ENCODE peak calls at places on chromosomes 12 and 14, in seven cellular contexts. One of them, this sample, is unnamed.
A peak's percentile ranks its signal among the peaks of the same experiment; 100 is the strongest.

GRCh38 chr14:32761381-32761968 is 177.2 kb upstream of the NPAS3 start:
- DNase-seq in fibroblast of lung: peak; percentile 21
- DNase-seq in neural crest cell: no peak
- DNase-seq in CD14-positive monocyte: no peak
- DNase-seq in epithelial cell of proximal tubule: peak; percentile 58
- DNase-seq in mesothelial cell of epicardium: no peak
- DNase-seq in endothelial cell: no peak
- DNase-seq in this sample: no peak

GRCh38 chr14:87994974-87995373 is 2.0 kb upstream of the GALC start:
- DNase-seq in fibroblast of lung: no peak
- DNase-seq in neural crest cell: no peak
- DNase-seq in CD14-positive monocyte: no peak
- DNase-seq in epithelial cell of proximal tubule: no peak
- DNase-seq in mesothelial cell of epicardium: no peak
- DNase-seq in endothelial cell: no peak
- DNase-seq in this sample: no peak

GRCh38 chr14:51547260-51547659 is 104.5 kb upstream of the FRMD6 start:
- DNase-seq in fibroblast of lung: peak; percentile 100
- DNase-seq in neural crest cell: no peak
- DNase-seq in CD14-positive monocyte: no peak
- DNase-seq in epithelial cell of proximal tubule: peak; percentile 93
- DNase-seq in mesothelial cell of epicardium: no peak
- DNase-seq in endothelial cell: no peak
- DNase-seq in this sample: peak; percentile 90

GRCh38 chr14:63896278-63896720 is 43.5 kb downstream of the SYNE2 start:
- DNase-seq in fibroblast of lung: peak; percentile 91
- DNase-seq in neural crest cell: no peak
- DNase-seq in CD14-positive monocyte: no peak
- DNase-seq in epithelial cell of proximal tubule: peak; percentile 97
- DNase-seq in mesothelial cell of epicardium: peak; percentile 62
- DNase-seq in endothelial cell: no peak
- DNase-seq in this sample: no peak

GRCh38 chr12:9707864-9708808 is 24.8 kb downstream of the CLECL1 start:
- DNase-seq in fibroblast of lung: peak; percentile 71
- DNase-seq in neural crest cell: peak; percentile 41
- DNase-seq in CD14-positive monocyte: peak; percentile 56
- DNase-seq in epithelial cell of proximal tubule: no peak
- DNase-seq in mesothelial cell of epicardium: peak; percentile 46
- DNase-seq in endothelial cell: peak; percentile 48
- DNase-seq in this sample: peak; percentile 33

GRCh38 chr12:9741726-9742125 is 8.8 kb upstream of the CLECL1 start:
- DNase-seq in fibroblast of lung: no peak
- DNase-seq in neural crest cell: no peak
- DNase-seq in CD14-positive monocyte: peak; percentile 42
- DNase-seq in epithelial cell of proximal tubule: no peak
- DNase-seq in mesothelial cell of epicardium: no peak
- DNase-seq in endothelial cell: no peak
- DNase-seq in this sample: no peak

GRCh38 chr14:92846162-92846897 is 52.2 kb downstream of the GOLGA5 start:
- DNase-seq in fibroblast of lung: peak; percentile 44
- DNase-seq in neural crest cell: no peak
- DNase-seq in CD14-positive monocyte: peak; percentile 83
- DNase-seq in epithelial cell of proximal tubule: peak; percentile 74
- DNase-seq in mesothelial cell of epicardium: no peak
- DNase-seq in endothelial cell: no peak
- DNase-seq in this sample: no peak

GRCh38 chr14:77738559-77739250 is 22.3 kb downstream of the SNW1 start:
- DNase-seq in fibroblast of lung: no peak
- DNase-seq in neural crest cell: no peak
- DNase-seq in CD14-positive monocyte: no peak
- DNase-seq in epithelial cell of proximal tubule: no peak
- DNase-seq in mesothelial cell of epicardium: no peak
- DNase-seq in endothelial cell: no peak
- DNase-seq in this sample: no peak

GRCh38 chr12:460301-461230 is 827 bp downstream of the B4GALNT3 start:
- DNase-seq in fibroblast of lung: no peak
- DNase-seq in neural crest cell: peak; percentile 14
- DNase-seq in CD14-positive monocyte: no peak
- DNase-seq in epithelial cell of proximal tubule: no peak
- DNase-seq in mesothelial cell of epicardium: peak; percentile 47
- DNase-seq in endothelial cell: peak; percentile 28
- DNase-seq in this sample: no peak

GRCh38 chr14:62674833-62675232 is 370.4 kb downstream of the KCNH5 start:
- DNase-seq in fibroblast of lung: no peak
- DNase-seq in neural crest cell: no peak
- DNase-seq in CD14-positive monocyte: no peak
- DNase-seq in epithelial cell of proximal tubule: no peak
- DNase-seq in mesothelial cell of epicardium: no peak
- DNase-seq in endothelial cell: no peak
- DNase-seq in this sample: no peak

GRCh38 chr14:80491131-80491530 is 279.8 kb upstream of the DIO2 start:
- DNase-seq in fibroblast of lung: peak; percentile 84
- DNase-seq in neural crest cell: no peak
- DNase-seq in CD14-positive monocyte: no peak
- DNase-seq in epithelial cell of proximal tubule: no peak
- DNase-seq in mesothelial cell of epicardium: no peak
- DNase-seq in endothelial cell: no peak
- DNase-seq in this sample: no peak

GRCh38 chr14:60085085-60085484 is 6.6 kb upstream of the PCNX4 start:
- DNase-seq in fibroblast of lung: peak; percentile 80
- DNase-seq in neural crest cell: no peak
- DNase-seq in CD14-positive monocyte: no peak
- DNase-seq in epithelial cell of proximal tubule: no peak
- DNase-seq in mesothelial cell of epicardium: no peak
- DNase-seq in endothelial cell: no peak
- DNase-seq in this sample: no peak

GRCh38 chr14:70698288-70698687 is 56.6 kb downstream of the TTC9 start:
- DNase-seq in fibroblast of lung: no peak
- DNase-seq in neural crest cell: no peak
- DNase-seq in CD14-positive monocyte: peak; percentile 66
- DNase-seq in epithelial cell of proximal tubule: no peak
- DNase-seq in mesothelial cell of epicardium: no peak
- DNase-seq in endothelial cell: no peak
- DNase-seq in this sample: peak; percentile 56

GRCh38 chr14:76497550-76498484 is 121.9 kb downstream of the ESRRB start:
- DNase-seq in fibroblast of lung: no peak
- DNase-seq in neural crest cell: no peak
- DNase-seq in CD14-positive monocyte: no peak
- DNase-seq in epithelial cell of proximal tubule: no peak
- DNase-seq in mesothelial cell of epicardium: no peak
- DNase-seq in endothelial cell: no peak
- DNase-seq in this sample: no peak

GRCh38 chr12:121537814-121538698 is 42.8 kb downstream of the KDM2B start:
- DNase-seq in fibroblast of lung: no peak
- DNase-seq in neural crest cell: peak; percentile 20
- DNase-seq in CD14-positive monocyte: no peak
- DNase-seq in epithelial cell of proximal tubule: no peak
- DNase-seq in mesothelial cell of epicardium: peak; percentile 61
- DNase-seq in endothelial cell: peak; percentile 24
- DNase-seq in this sample: no peak

GRCh38 chr12:14771651-14772137 is 31.6 kb downstream of the WBP11 start:
- DNase-seq in fibroblast of lung: no peak
- DNase-seq in neural crest cell: no peak
- DNase-seq in CD14-positive monocyte: no peak
- DNase-seq in epithelial cell of proximal tubule: no peak
- DNase-seq in mesothelial cell of epicardium: no peak
- DNase-seq in endothelial cell: peak; percentile 17
- DNase-seq in this sample: peak; percentile 27

GRCh38 chr14:39266589-39266870 is 32.8 kb downstream of the MIA2 start:
- DNase-seq in fibroblast of lung: no peak
- DNase-seq in neural crest cell: no peak
- DNase-seq in CD14-positive monocyte: peak; percentile 47
- DNase-seq in epithelial cell of proximal tubule: no peak
- DNase-seq in mesothelial cell of epicardium: peak; percentile 73
- DNase-seq in endothelial cell: peak; percentile 62
- DNase-seq in this sample: peak; percentile 70

GRCh38 chr12:49503674-49504180 is 35.1 kb upstream of the KCNH3 start:
- DNase-seq in fibroblast of lung: peak; percentile 53
- DNase-seq in neural crest cell: no peak
- DNase-seq in CD14-positive monocyte: no peak
- DNase-seq in epithelial cell of proximal tubule: peak; percentile 96
- DNase-seq in mesothelial cell of epicardium: no peak
- DNase-seq in endothelial cell: no peak
- DNase-seq in this sample: peak; percentile 88

GRCh38 chr12:90280564-90281058 is 572.0 kb upstream of the ATP2B1 start:
- DNase-seq in fibroblast of lung: no peak
- DNase-seq in neural crest cell: no peak
- DNase-seq in CD14-positive monocyte: no peak
- DNase-seq in epithelial cell of proximal tubule: no peak
- DNase-seq in mesothelial cell of epicardium: no peak
- DNase-seq in endothelial cell: no peak
- DNase-seq in this sample: no peak

GRCh38 chr12:114666746-114667668 is 17.0 kb downstream of the TBX3 start:
- DNase-seq in fibroblast of lung: no peak
- DNase-seq in neural crest cell: no peak
- DNase-seq in CD14-positive monocyte: no peak
- DNase-seq in epithelial cell of proximal tubule: no peak
- DNase-seq in mesothelial cell of epicardium: peak; percentile 65
- DNase-seq in endothelial cell: no peak
- DNase-seq in this sample: no peak

GRCh38 chr14:89190779-89191513 is 226.1 kb downstream of the FOXN3 start:
- DNase-seq in fibroblast of lung: no peak
- DNase-seq in neural crest cell: peak; percentile 63
- DNase-seq in CD14-positive monocyte: no peak
- DNase-seq in epithelial cell of proximal tubule: no peak
- DNase-seq in mesothelial cell of epicardium: no peak
- DNase-seq in endothelial cell: no peak
- DNase-seq in this sample: no peak

GRCh38 chr12:85155791-85156190 is 119.6 kb downstream of the LRRIQ1 start:
- DNase-seq in fibroblast of lung: peak; percentile 34
- DNase-seq in neural crest cell: no peak
- DNase-seq in CD14-positive monocyte: no peak
- DNase-seq in epithelial cell of proximal tubule: no peak
- DNase-seq in mesothelial cell of epicardium: no peak
- DNase-seq in endothelial cell: no peak
- DNase-seq in this sample: no peak

GRCh38 chr12:29171421-29172258 is 22.6 kb downstream of the FAR2 start:
- DNase-seq in fibroblast of lung: no peak
- DNase-seq in neural crest cell: no peak
- DNase-seq in CD14-positive monocyte: no peak
- DNase-seq in epithelial cell of proximal tubule: no peak
- DNase-seq in mesothelial cell of epicardium: no peak
- DNase-seq in endothelial cell: no peak
- DNase-seq in this sample: peak; percentile 1

GRCh38 chr14:63438065-63438757 is 105.0 kb downstream of the PPP2R5E start:
- DNase-seq in fibroblast of lung: peak; percentile 87
- DNase-seq in neural crest cell: no peak
- DNase-seq in CD14-positive monocyte: no peak
- DNase-seq in epithelial cell of proximal tubule: peak; percentile 80
- DNase-seq in mesothelial cell of epicardium: peak; percentile 66
- DNase-seq in endothelial cell: no peak
- DNase-seq in this sample: peak; percentile 81

GRCh38 chr14:56294125-56294524 is 175.9 kb downstream of the PELI2 start:
- DNase-seq in fibroblast of lung: no peak
- DNase-seq in neural crest cell: no peak
- DNase-seq in CD14-positive monocyte: no peak
- DNase-seq in epithelial cell of proximal tubule: no peak
- DNase-seq in mesothelial cell of epicardium: no peak
- DNase-seq in endothelial cell: no peak
- DNase-seq in this sample: no peak
- TF ChIP-seq CTCF in fibroblast of lung: peak; percentile 12
- TF ChIP-seq CTCF in neural crest cell: peak; percentile 16
- TF ChIP-seq CTCF in CD14-positive monocyte: peak; percentile 38
- TF ChIP-seq CTCF in epithelial cell of proximal tubule: peak; percentile 45
- TF ChIP-seq CTCF in mesothelial cell of epicardium: no peak
- TF ChIP-seq CTCF in endothelial cell: no peak
- TF ChIP-seq CTCF in this sample: no peak

GRCh38 chr12:68873316-68873715 is 59.7 kb downstream of the CPM start:
- DNase-seq in fibroblast of lung: no peak
- DNase-seq in neural crest cell: no peak
- DNase-seq in CD14-positive monocyte: no peak
- DNase-seq in epithelial cell of proximal tubule: no peak
- DNase-seq in mesothelial cell of epicardium: no peak
- DNase-seq in endothelial cell: no peak
- DNase-seq in this sample: no peak
- TF ChIP-seq CTCF in fibroblast of lung: no peak
- TF ChIP-seq CTCF in neural crest cell: no peak
- TF ChIP-seq CTCF in CD14-positive monocyte: no peak
- TF ChIP-seq CTCF in epithelial cell of proximal tubule: no peak
- TF ChIP-seq CTCF in mesothelial cell of epicardium: no peak
- TF ChIP-seq CTCF in endothelial cell: no peak
- TF ChIP-seq CTCF in this sample: no peak

GRCh38 chr12:109120095-109120494 is 3.7 kb downstream of the ACACB start:
- DNase-seq in fibroblast of lung: no peak
- DNase-seq in neural crest cell: no peak
- DNase-seq in CD14-positive monocyte: no peak
- DNase-seq in epithelial cell of proximal tubule: no peak
- DNase-seq in mesothelial cell of epicardium: no peak
- DNase-seq in endothelial cell: no peak
- DNase-seq in this sample: no peak

GRCh38 chr12:109124878-109125648 is 8.7 kb downstream of the ACACB start:
- DNase-seq in fibroblast of lung: no peak
- DNase-seq in neural crest cell: no peak
- DNase-seq in CD14-positive monocyte: no peak
- DNase-seq in epithelial cell of proximal tubule: no peak
- DNase-seq in mesothelial cell of epicardium: no peak
- DNase-seq in endothelial cell: no peak
- DNase-seq in this sample: no peak

GRCh38 chr12:109120557-109120956 is 4.2 kb downstream of the ACACB start:
- DNase-seq in fibroblast of lung: no peak
- DNase-seq in neural crest cell: no peak
- DNase-seq in CD14-positive monocyte: no peak
- DNase-seq in epithelial cell of proximal tubule: no peak
- DNase-seq in mesothelial cell of epicardium: no peak
- DNase-seq in endothelial cell: no peak
- DNase-seq in this sample: no peak

GRCh38 chr12:109125791-109126190 is 9.4 kb downstream of the ACACB start:
- DNase-seq in fibroblast of lung: no peak
- DNase-seq in neural crest cell: no peak
- DNase-seq in CD14-positive monocyte: no peak
- DNase-seq in epithelial cell of proximal tubule: no peak
- DNase-seq in mesothelial cell of epicardium: no peak
- DNase-seq in endothelial cell: no peak
- DNase-seq in this sample: no peak

DNA sequence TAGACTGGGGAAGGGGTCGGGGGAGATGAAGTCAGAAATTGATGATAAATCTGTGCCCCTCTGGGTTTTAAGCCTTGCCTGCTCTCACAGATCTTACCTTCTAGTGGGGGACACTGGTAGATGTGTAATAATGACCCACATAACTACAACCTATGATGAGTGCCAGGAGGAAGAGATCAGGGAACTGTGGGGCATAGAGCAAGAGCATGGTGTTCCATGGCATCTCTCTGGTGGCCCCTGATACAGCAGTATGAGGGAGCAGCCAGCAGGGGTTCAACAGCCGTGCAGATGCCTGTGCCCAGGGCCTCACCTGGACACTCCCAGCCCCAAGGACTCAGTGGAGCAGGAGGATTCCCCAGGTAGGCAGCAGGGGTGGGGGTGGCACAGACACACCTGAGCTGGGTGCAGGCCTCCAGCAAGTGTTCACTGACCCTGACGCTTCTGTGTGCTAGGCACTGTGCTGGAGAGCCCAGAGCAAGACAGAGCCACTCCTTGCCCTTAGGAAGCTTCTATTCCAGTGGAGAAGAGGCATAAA is 5.0 kb downstream of the ACACB start:
- DNase-seq in fibroblast of lung: no peak
- DNase-seq in neural crest cell: no peak
- DNase-seq in CD14-positive monocyte: no peak
- DNase-seq in epithelial cell of proximal tubule: no peak
- DNase-seq in mesothelial cell of epicardium: no peak
- DNase-seq in endothelial cell: no peak
- DNase-seq in this sample: no peak
- TF ChIP-seq CTCF in fibroblast of lung: no peak
- TF ChIP-seq CTCF in neural crest cell: no peak
- TF ChIP-seq CTCF in CD14-positive monocyte: no peak
- TF ChIP-seq CTCF in epithelial cell of proximal tubule: no peak
- TF ChIP-seq CTCF in mesothelial cell of epicardium: no peak
- TF ChIP-seq CTCF in endothelial cell: no peak
- TF ChIP-seq CTCF in this sample: no peak

GRCh38 chr12:112979281-112979680 is 962 bp downstream of the OAS2 start:
- DNase-seq in fibroblast of lung: no peak
- DNase-seq in neural crest cell: no peak
- DNase-seq in CD14-positive monocyte: no peak
- DNase-seq in epithelial cell of proximal tubule: no peak
- DNase-seq in mesothelial cell of epicardium: no peak
- DNase-seq in endothelial cell: no peak
- DNase-seq in this sample: no peak
- TF ChIP-seq CTCF in fibroblast of lung: no peak
- TF ChIP-seq CTCF in neural crest cell: no peak
- TF ChIP-seq CTCF in CD14-positive monocyte: no peak
- TF ChIP-seq CTCF in epithelial cell of proximal tubule: no peak
- TF ChIP-seq CTCF in mesothelial cell of epicardium: no peak
- TF ChIP-seq CTCF in endothelial cell: no peak
- TF ChIP-seq CTCF in this sample: no peak

This sample was measured in A549.